ENCODE peak calls at places on chromosomes 5 and 9, in four cellular contexts. One of them, this sample, is unnamed.

GRCh38 chr5:135061001-135061400 is 27.0 kb upstream of the PITX1 start:
- DNase-seq in GM12878: no peak
- DNase-seq in HCT116: no peak
- DNase-seq in K562: no peak
- DNase-seq in this sample: no peak

GRCh38 chr5:132136906-132137305 is 63.3 kb downstream of the CSF2 start:
- DNase-seq in GM12878: no peak
- DNase-seq in K562: no peak
- DNase-seq in HCT116: no peak
- DNase-seq in this sample: no peak

GRCh38 chr5:5306696-5307095 is 115.8 kb upstream of the ICE1 start:
- DNase-seq in GM12878: no peak
- DNase-seq in K562: no peak
- DNase-seq in HCT116: no peak
- DNase-seq in this sample: no peak

GRCh38 chr9:69932901-69933300 is 110.7 kb upstream of the MAMDC2 start:
- DNase-seq in K562: peak
- DNase-seq in HCT116: peak
- DNase-seq in GM12878: no peak
- DNase-seq in this sample: peak

GRCh38 chr9:70255521-70255920 is 3.3 kb upstream of the SMC5 start:
- DNase-seq in HCT116: no peak
- DNase-seq in K562: no peak
- DNase-seq in GM12878: no peak
- DNase-seq in this sample: no peak

GRCh38 chr9:8486095-8486494 is 686.5 kb upstream of the DMAC1 start:
- DNase-seq in K562: no peak
- DNase-seq in HCT116: no peak
- DNase-seq in GM12878: no peak
- DNase-seq in this sample: peak

GRCh38 chr9:118422513-118422912 is 718.3 kb downstream of the TLR4 start:
- DNase-seq in GM12878: no peak
- DNase-seq in K562: no peak
- DNase-seq in HCT116: no peak
- DNase-seq in this sample: no peak

GRCh38 chr5:10695055-10695649 is 65.9 kb downstream of the DAP start:
- DNase-seq in GM12878: no peak
- DNase-seq in HCT116: no peak
- DNase-seq in K562: peak
- DNase-seq in this sample: peak

GRCh38 chr9:78296208-78296892 is 575 bp upstream of the PSAT1 start:
- DNase-seq in HCT116: no peak
- DNase-seq in GM12878: no peak
- DNase-seq in K562: no peak
- DNase-seq in this sample: peak

GRCh38 chr5:6302684-6303083 is 75.7 kb downstream of the MED10 start:
- DNase-seq in GM12878: no peak
- DNase-seq in K562: peak
- DNase-seq in HCT116: no peak
- DNase-seq in this sample: peak

GRCh38 chr9:129318121-129319075 is 140.3 kb upstream of the IER5L start:
- DNase-seq in GM12878: no peak
- DNase-seq in HCT116: no peak
- DNase-seq in K562: no peak
- DNase-seq in this sample: no peak

GRCh38 chr9:5796298-5796697 is 36.6 kb downstream of the ERMP1 start:
- DNase-seq in HCT116: no peak
- DNase-seq in GM12878: no peak
- DNase-seq in K562: no peak
- DNase-seq in this sample: no peak

GRCh38 chr9:5799314-5799713 is 33.6 kb downstream of the ERMP1 start:
- DNase-seq in K562: peak
- DNase-seq in HCT116: peak
- DNase-seq in GM12878: no peak
- DNase-seq in this sample: peak

GRCh38 chr9:5798581-5798980 is 34.3 kb downstream of the ERMP1 start:
- DNase-seq in GM12878: no peak
- DNase-seq in K562: no peak
- DNase-seq in HCT116: no peak
- DNase-seq in this sample: no peak

GRCh38 chr9:5801739-5802113 is 31.2 kb downstream of the ERMP1 start:
- DNase-seq in GM12878: no peak
- DNase-seq in K562: no peak
- DNase-seq in HCT116: no peak
- DNase-seq in this sample: no peak

GRCh38 chr9:5800969-5801738 is 31.8 kb downstream of the ERMP1 start:
- DNase-seq in K562: no peak
- DNase-seq in HCT116: no peak
- DNase-seq in GM12878: no peak
- DNase-seq in this sample: no peak
- TF ChIP-seq ZNF274 in K562: no peak
- TF ChIP-seq ZNF274 in HCT116: no peak
- TF ChIP-seq ZNF274 in GM12878: no peak
- TF ChIP-seq ZNF274 in this sample: no peak

GRCh38 chr5:42951169-42951846 is 88.8 kb downstream of the ANXA2R start:
- DNase-seq in K562: no peak
- DNase-seq in HCT116: no peak
- DNase-seq in GM12878: peak
- DNase-seq in this sample: no peak
- H3K4me3 ChIP-seq in K562: no peak
- H3K4me3 ChIP-seq in HCT116: peak
- H3K4me3 ChIP-seq in GM12878: peak
- H3K4me3 ChIP-seq in this sample: no peak

DNA sequence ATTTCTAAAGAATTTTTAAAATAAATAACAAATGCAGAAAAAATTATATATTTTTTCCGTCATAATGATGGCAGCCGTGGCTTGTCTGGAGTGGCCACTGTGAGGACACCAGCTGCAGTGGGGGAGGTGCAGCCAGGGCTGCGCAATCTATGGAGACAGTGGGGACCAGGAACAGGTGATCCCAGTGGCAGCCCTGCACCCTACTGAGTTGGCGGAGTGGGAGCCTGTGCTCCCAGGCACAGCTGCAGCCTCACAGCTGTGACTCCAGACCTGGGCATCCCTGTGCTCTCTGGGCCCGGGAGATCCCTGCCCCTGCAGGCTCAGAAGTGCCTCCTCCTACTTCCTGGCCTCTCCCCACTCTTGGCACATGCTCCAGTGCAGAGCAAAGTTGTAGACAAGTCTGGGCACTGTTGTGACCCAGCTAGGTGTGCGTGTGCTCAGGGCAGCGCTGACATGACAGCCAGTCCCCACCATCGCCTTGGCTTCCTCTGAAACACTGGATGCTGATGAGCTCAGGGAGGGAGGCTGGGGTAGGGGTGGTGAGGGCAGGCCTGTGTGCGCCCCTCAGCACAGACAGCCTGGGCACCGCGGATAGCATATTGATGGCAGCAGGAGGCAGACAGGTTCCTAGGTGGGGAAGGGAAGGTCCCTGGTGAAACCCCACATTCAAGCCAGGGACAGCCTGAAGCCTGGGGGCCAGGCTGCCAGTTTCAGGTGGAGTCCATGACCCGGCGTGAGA is 96.0 kb upstream of the PRR16 start:
- DNase-seq in K562: no peak
- DNase-seq in HCT116: no peak
- DNase-seq in GM12878: no peak
- DNase-seq in this sample: no peak
- TF ChIP-seq ZNF274 in K562: no peak
- TF ChIP-seq ZNF274 in HCT116: no peak
- TF ChIP-seq ZNF274 in GM12878: no peak
- TF ChIP-seq ZNF274 in this sample: no peak

GRCh38 chr5:76816110-76816831 is 2.6 kb upstream of the F2RL1 start:
- DNase-seq in GM12878: no peak
- DNase-seq in HCT116: no peak
- DNase-seq in K562: no peak
- DNase-seq in this sample: no peak

GRCh38 chr5:76820491-76820890 is 1.7 kb downstream of the F2RL1 start:
- DNase-seq in K562: no peak
- DNase-seq in GM12878: no peak
- DNase-seq in HCT116: no peak
- DNase-seq in this sample: no peak

GRCh38 chr5:76819851-76820280 is 1.0 kb downstream of the F2RL1 start:
- DNase-seq in HCT116: no peak
- DNase-seq in K562: no peak
- DNase-seq in GM12878: no peak
- DNase-seq in this sample: no peak

GRCh38 chr5:76813982-76814562 is 4.8 kb upstream of the F2RL1 start:
- DNase-seq in K562: no peak
- DNase-seq in GM12878: no peak
- DNase-seq in HCT116: peak
- DNase-seq in this sample: no peak

GRCh38 chr5:76818844-76819831 is at the start of gene F2RL1:
- DNase-seq in K562: peak
- DNase-seq in GM12878: no peak
- DNase-seq in HCT116: peak
- DNase-seq in this sample: no peak
- H3K4me3 ChIP-seq in K562: peak
- H3K4me3 ChIP-seq in GM12878: peak
- H3K4me3 ChIP-seq in HCT116: peak
- H3K4me3 ChIP-seq in this sample: peak